ENCODE peak calls at places on chromosomes 12 and 14, in five cellular contexts. U is fibroblast of villous mesenchyme, Z is HFF-Myc, P is hepatocyte, C is fibroblast of lung. L is an unnamed sample.

GRCh38 chr12:129332286-129332685 is 479.0 kb downstream of the GLT1D1 start:
- DNase-seq in Z (no peak), P (no peak), C (no peak), U (no peak), L (no peak)

GRCh38 chr12:119870462-119870861 is 6.7 kb downstream of the CIT start:
- DNase-seq in P (no peak), C (peak), Z (peak), U (peak), L (peak)

GRCh38 chr12:6828671-6829531 is 694 bp downstream of the P3H3 start:
- DNase-seq in C (peak), Z (no peak), U (peak), P (peak), L (peak)

GRCh38 chr14:58533417-58533816 is 104.3 kb upstream of the DACT1 start:
- DNase-seq in C (peak), P (peak), U (peak), Z (peak), L (peak)

GRCh38 chr12:120283318-120283717 is 8.4 kb downstream of the RNU4-2 start:
- DNase-seq in U (peak), P (peak), Z (no peak), C (no peak), L (peak)

GRCh38 chr12:16604853-16605252 is 1.1 kb downstream of the LMO3 start:
- DNase-seq in Z (no peak), U (no peak), P (no peak), C (no peak), L (no peak)

GRCh38 chr14:64801800-64802199 is 77.9 kb downstream of the SPTB start:
- DNase-seq in Z (no peak), P (no peak), C (no peak), U (peak), L (peak)

GRCh38 chr12:56633465-56634241 is 3.5 kb upstream of the BAZ2A start:
- DNase-seq in U (no peak), Z (no peak), C (no peak), P (no peak), L (no peak)

GRCh38 chr12:24562761-24563392 is 386.0 kb downstream of the BCAT1 start:
- DNase-seq in C (peak), P (peak), U (peak), Z (no peak), L (peak)

GRCh38 chr14:99174920-99175319 is 97.1 kb downstream of the BCL11B start:
- DNase-seq in U (no peak), Z (no peak), P (no peak), C (no peak), L (no peak)

GRCh38 chr12:57552692-57553321 is 3.0 kb downstream of the KIF5A start:
- DNase-seq in U (peak), C (peak), P (no peak), Z (peak), L (no peak)

GRCh38 chr12:95390192-95390591 is 83.8 kb upstream of the METAP2 start:
- DNase-seq in C (no peak), U (no peak), P (no peak), Z (no peak), L (no peak)
- H3K4me3 ChIP-seq in C (no peak), U (no peak), P (no peak), Z (no peak), L (no peak)

DNA sequence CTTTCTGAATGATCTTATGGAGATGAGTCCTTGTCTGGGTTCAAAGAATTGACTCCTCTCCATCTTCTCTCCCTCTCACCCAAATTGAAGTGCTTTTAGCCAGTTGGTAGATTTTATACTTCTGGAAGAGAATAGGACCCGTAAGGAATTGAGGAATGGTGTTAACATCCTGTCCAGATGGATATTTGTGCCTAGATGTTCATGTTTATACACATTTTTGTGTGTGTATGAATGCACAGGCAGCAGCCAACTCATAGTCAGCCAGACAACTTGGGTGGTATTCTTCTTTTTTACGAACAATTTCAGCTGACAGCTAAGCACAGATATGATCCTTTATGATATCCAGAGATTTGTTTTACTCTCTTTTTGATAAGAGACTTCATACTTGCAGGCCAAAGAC is 449.5 kb upstream of the RGS6 start:
- DNase-seq in C (peak), Z (no peak), P (no peak), U (peak), L (peak)
- TF ChIP-seq CTCF in C (no peak), Z (no peak), P (no peak), U (no peak), L (no peak)

GRCh38 chr12:90859591-90859990 is 95.4 kb downstream of the CCER1 start:
- DNase-seq in P (no peak), Z (no peak), U (no peak), C (no peak), L (no peak)

GRCh38 chr12:90851800-90852718 is 102.9 kb downstream of the CCER1 start:
- DNase-seq in Z (no peak), C (no peak), P (no peak), U (no peak), L (no peak)

GRCh38 chr12:90858261-90858660 is 96.7 kb downstream of the CCER1 start:
- DNase-seq in P (peak), C (peak), U (no peak), Z (no peak), L (peak)

GRCh38 chr12:90854136-90854689 is 100.8 kb downstream of the CCER1 start:
- DNase-seq in C (peak), U (peak), P (peak), Z (peak), L (peak)

GRCh38 chr12:90855534-90855933 is 99.4 kb downstream of the CCER1 start:
- DNase-seq in Z (no peak), U (no peak), C (no peak), P (no peak), L (no peak)
- H3K4me3 ChIP-seq in Z (no peak), U (no peak), C (no peak), P (no peak), L (no peak)

DNA sequence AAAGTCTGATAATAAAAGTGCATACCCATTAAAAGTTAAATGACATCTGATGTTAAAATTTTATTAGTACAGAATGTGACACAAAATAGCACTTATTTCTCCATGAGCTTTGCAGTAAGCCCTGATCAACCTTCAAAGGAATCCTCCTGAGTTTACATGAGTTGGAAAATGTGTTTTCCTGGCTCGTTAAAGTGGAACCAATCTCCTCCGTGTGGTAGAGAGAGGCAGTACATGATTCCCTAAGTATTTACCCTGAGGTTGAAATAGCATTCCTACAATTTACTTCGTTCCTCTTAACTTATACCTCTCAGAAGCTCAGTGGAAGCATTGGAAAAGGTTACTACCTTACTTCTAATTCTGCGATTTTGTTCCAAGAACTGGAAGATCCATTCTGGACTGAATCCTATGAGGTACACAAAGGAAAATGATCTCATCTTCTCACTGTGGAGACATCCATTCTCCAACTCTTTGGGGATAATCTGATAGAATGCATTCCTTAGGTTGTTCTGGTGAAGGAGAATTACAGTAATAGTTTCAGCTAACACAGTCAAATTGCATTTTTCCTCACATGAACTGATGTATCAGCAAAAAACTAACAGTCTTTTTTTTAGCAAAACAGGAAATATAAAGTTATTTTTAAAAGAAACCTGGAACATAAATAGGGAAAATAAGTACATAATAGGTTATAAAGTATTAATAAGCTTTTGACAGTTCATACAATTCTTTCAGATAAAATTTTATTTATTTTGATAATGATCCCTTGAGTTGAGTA is 475.6 kb downstream of the PDZRN4 start:
- DNase-seq in C (peak), Z (no peak), P (peak), U (peak), L (peak)
- TF ChIP-seq CTCF in C (peak), Z (peak), P (peak), U (peak), L (peak)

GRCh38 chr14:96511667-96512066 is 9.5 kb downstream of the PAPOLA start:
- DNase-seq in C (no peak), Z (no peak), U (no peak), P (no peak), L (no peak)
- H3K4me3 ChIP-seq in C (no peak), Z (no peak), U (no peak), P (no peak), L (no peak)

GRCh38 chr12:28987538-28988383 is 161.3 kb upstream of the FAR2 start:
- DNase-seq in Z (no peak), P (peak), C (no peak), U (no peak), L (peak)

GRCh38 chr12:28996688-28997087 is 152.4 kb upstream of the FAR2 start:
- DNase-seq in Z (no peak), C (no peak), U (no peak), P (no peak), L (no peak)

GRCh38 chr12:28988384-28988704 is 160.7 kb upstream of the FAR2 start:
- DNase-seq in Z (no peak), P (no peak), U (no peak), C (no peak), L (peak)

GRCh38 chr12:28998662-28999120 is 150.4 kb upstream of the FAR2 start:
- DNase-seq in Z (peak), U (peak), C (peak), P (peak), L (peak)

GRCh38 chr12:28993720-28994119 is 155.4 kb upstream of the FAR2 start:
- DNase-seq in Z (no peak), C (no peak), P (peak), U (no peak), L (peak)
- TF ChIP-seq CTCF in Z (no peak), C (no peak), P (no peak), U (no peak), L (no peak)

DNA sequence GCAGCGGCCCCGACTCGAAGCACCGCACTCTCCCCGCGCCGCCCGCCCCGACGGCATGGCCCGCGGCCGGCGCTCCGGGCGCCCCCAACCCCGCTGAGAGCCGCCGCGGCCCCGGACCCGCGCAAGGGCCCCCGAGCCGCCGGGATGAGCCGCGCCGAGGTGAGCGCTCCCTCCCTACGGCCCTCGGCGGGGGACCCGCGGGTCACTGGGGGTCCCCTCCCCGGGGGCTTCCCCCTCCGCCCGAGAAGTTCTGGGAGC is 847 bp upstream of the SAMD4A start:
- DNase-seq in P (no peak), U (no peak), C (no peak), Z (no peak), L (no peak)
- H3K4me3 ChIP-seq in P (peak), U (peak), C (peak), Z (peak), L (peak)

L was measured in cardiac fibroblast.